ENCODE peak calls at places on chromosomes 6 and 20, in nine cellular contexts. O is mammary epithelial cell, Q is MM.1S, D is DND-41, Y is IMR-90, E is fibroblast of lung, X is astrocyte, J is mesendoderm, L is GM23248. W is an unnamed sample.
A peak's percentile ranks its signal among the peaks of the same experiment; 100 is the strongest.

GRCh38 chr6:5215181-5215580 is 45.6 kb downstream of the LYRM4 start:
- DNase-seq in L (no peak), O (no peak), J (no peak), Y (peak; percentile 55), X (peak; percentile 8), E (peak; percentile 31), D (no peak), Q (no peak), W (no peak)

GRCh38 chr6:116036075-116036773 is 24.5 kb downstream of the FRK start:
- DNase-seq in O (no peak), D (no peak), J (peak; percentile 69), X (no peak), Q (no peak), L (no peak), Y (no peak), E (no peak), W (no peak)

GRCh38 chr6:47169785-47170685 is 127.9 kb upstream of the ADGRF1 start:
- DNase-seq in E (peak; percentile 67), D (no peak), X (peak; percentile 42), L (peak; percentile 61), J (no peak), O (peak; percentile 97), Q (no peak), Y (peak; percentile 47), W (no peak)

GRCh38 chr6:63496388-63496804 is 75.9 kb upstream of the LOC128125822 start:
- DNase-seq in Q (no peak), E (no peak), L (no peak), O (no peak), J (no peak), Y (no peak), X (no peak), D (no peak), W (peak; percentile 73)

GRCh38 chr6:105595829-105596228 is 192.9 kb upstream of the PREP start:
- DNase-seq in J (no peak), E (no peak), L (peak; percentile 17), D (no peak), Y (no peak), Q (no peak), X (no peak), O (no peak), W (no peak)

GRCh38 chr6:161031721-161032495 is 40.3 kb downstream of the MAP3K4 start:
- DNase-seq in J (no peak), O (peak; percentile 48), X (peak; percentile 78), L (peak; percentile 85), D (no peak), Y (peak; percentile 68), Q (no peak), E (peak; percentile 65), W (no peak)

GRCh38 chr6:30002871-30003270 is 58.2 kb upstream of the POLR1H start:
- DNase-seq in E (peak; percentile 17), Q (no peak), X (peak; percentile 4), O (peak; percentile 51), Y (peak; percentile 48), J (no peak), L (peak; percentile 79), D (no peak), W (no peak)

GRCh38 chr6:29734046-29735018 is 11.1 kb downstream of the HLA-F start:
- DNase-seq in Y (no peak), L (no peak), E (no peak), O (peak; percentile 25), X (no peak), D (no peak), J (no peak), Q (no peak), W (no peak)

GRCh38 chr6:15595461-15596173 is 67.2 kb downstream of the DTNBP1 start:
- DNase-seq in D (no peak), Y (peak; percentile 41), E (peak; percentile 58), L (no peak), Q (no peak), O (no peak), J (no peak), X (peak; percentile 8), W (no peak)

GRCh38 chr6:52115145-52115741 is 27.8 kb upstream of the PKHD1 start:
- DNase-seq in O (peak; percentile 6), L (no peak), D (no peak), E (no peak), J (no peak), Q (no peak), Y (no peak), X (no peak), W (no peak)

GRCh38 chr6:155656024-155656423 is 200.4 kb upstream of the NOX3 start:
- DNase-seq in Q (no peak), J (no peak), Y (no peak), L (no peak), E (no peak), X (no peak), O (no peak), D (no peak), W (no peak)

GRCh38 chr6:116363759-116364158 is 7.0 kb upstream of the DSE start:
- DNase-seq in D (no peak), J (no peak), O (no peak), L (peak; percentile 63), E (peak; percentile 40), Y (peak; percentile 38), X (peak; percentile 63), Q (no peak), W (no peak)

GRCh38 chr6:169341706-169342105 is 88.1 kb upstream of the THBS2 start:
- DNase-seq in O (no peak), X (no peak), Q (no peak), L (no peak), Y (no peak), D (no peak), E (no peak), J (no peak), W (no peak)

GRCh38 chr6:6772751-6773150 is 184.2 kb downstream of the LY86 start:
- DNase-seq in O (no peak), Q (no peak), X (no peak), Y (no peak), J (peak; percentile 60), L (no peak), D (no peak), E (no peak), W (no peak)

GRCh38 chr6:32192608-32193039 is at the start of gene GPSM3:
- DNase-seq in D (peak; percentile 89), O (no peak), E (peak; percentile 37), L (peak; percentile 25), Q (peak; percentile 33), J (peak; percentile 89), X (no peak), Y (peak; percentile 36), W (peak; percentile 69)

GRCh38 chr6:106097368-106098231 is 11.5 kb downstream of the PRDM1 start:
- DNase-seq in D (peak; percentile 74), Y (peak; percentile 63), Q (peak; percentile 83), L (peak; percentile 75), J (peak; percentile 28), E (peak; percentile 81), O (peak; percentile 25), X (peak; percentile 46), W (peak; percentile 51)

GRCh38 chr20:35615667-35616464 is at the start of gene SPAG4:
- DNase-seq in O (peak; percentile 99), L (peak; percentile 100), Y (peak; percentile 78), X (peak; percentile 58), Q (peak; percentile 100), J (peak; percentile 100), D (peak; percentile 100), E (peak; percentile 82), W (peak; percentile 100)
- H3K9ac ChIP-seq in O (peak within 1 kb of the TSS; percentile 53), L (peak within 1 kb of the TSS; percentile 77), Y (peak within 1 kb of the TSS; percentile 46), X (peak within 1 kb of the TSS; percentile 80), Q (peak within 1 kb of the TSS; percentile 89), J (peak within 1 kb of the TSS; percentile 62), D (peak within 1 kb of the TSS; percentile 84), E (peak within 1 kb of the TSS; percentile 82), W (peak within 1 kb of the TSS; percentile 73)

GRCh38 chr20:45361794-45362193 is 1.2 kb upstream of the SYS1 start:
- DNase-seq in X (no peak), J (no peak), Y (no peak), D (no peak), Q (no peak), O (no peak), E (no peak), L (no peak), W (no peak)
- H3K4me3 ChIP-seq in X (no peak overlapping the region), J (no peak overlapping the region), Y (no peak overlapping the region), D (no peak overlapping the region), Q (no peak overlapping the region), O (no peak overlapping the region), E (no peak overlapping the region), L (no peak overlapping the region), W (no peak overlapping the region)

DNA sequence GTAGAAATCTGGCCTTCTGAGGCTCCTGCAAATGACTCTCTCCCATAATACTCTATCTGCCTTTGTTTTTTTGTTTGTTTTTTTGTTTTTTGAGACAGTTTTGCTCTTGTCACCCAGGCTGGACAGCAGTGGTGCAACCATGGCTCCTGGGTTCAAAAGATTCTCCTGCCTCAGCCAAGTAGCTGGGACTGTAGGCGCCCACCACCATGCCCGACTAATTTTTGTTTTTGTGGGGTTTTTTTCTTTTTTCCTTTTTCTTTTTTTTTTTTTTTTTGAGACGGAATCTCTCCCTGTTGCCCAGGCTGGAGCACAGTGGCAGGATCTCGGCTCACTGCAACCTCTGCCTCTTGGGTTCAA is 16.6 kb upstream of the STK38 start:
- DNase-seq in L (no peak), E (no peak), X (no peak), Q (no peak), Y (no peak), D (no peak), O (no peak), J (no peak), W (no peak)
- H3K27ac ChIP-seq in L (no peak overlapping the region), E (no peak overlapping the region), X (no peak overlapping the region), Q (no peak overlapping the region), Y (no peak overlapping the region), D (no peak overlapping the region), O (no peak overlapping the region), J (no peak overlapping the region), W (no peak overlapping the region)

GRCh38 chr20:31705598-31706597 is 16.8 kb downstream of the BCL2L1 start:
- DNase-seq in J (no peak), D (no peak), L (no peak), O (no peak), Q (peak; percentile 92), E (no peak), Y (no peak), X (no peak), W (no peak)

GRCh38 chr20:31706607-31707257 is 15.9 kb downstream of the BCL2L1 start:
- DNase-seq in L (no peak), E (peak; percentile 40), Y (no peak), X (no peak), D (no peak), Q (no peak), J (no peak), O (no peak), W (no peak)

GRCh38 chr20:31708839-31709534 is 13.7 kb downstream of the BCL2L1 start:
- DNase-seq in L (no peak), E (no peak), O (no peak), Q (peak; percentile 95), X (no peak), Y (no peak), J (no peak), D (peak; percentile 50), W (peak; percentile 28)

GRCh38 chr20:31707994-31708744 is 14.5 kb downstream of the BCL2L1 start:
- DNase-seq in Y (no peak), O (no peak), E (no peak), D (peak; percentile 92), X (no peak), L (no peak), Q (peak; percentile 92), J (no peak), W (peak; percentile 83)

DNA sequence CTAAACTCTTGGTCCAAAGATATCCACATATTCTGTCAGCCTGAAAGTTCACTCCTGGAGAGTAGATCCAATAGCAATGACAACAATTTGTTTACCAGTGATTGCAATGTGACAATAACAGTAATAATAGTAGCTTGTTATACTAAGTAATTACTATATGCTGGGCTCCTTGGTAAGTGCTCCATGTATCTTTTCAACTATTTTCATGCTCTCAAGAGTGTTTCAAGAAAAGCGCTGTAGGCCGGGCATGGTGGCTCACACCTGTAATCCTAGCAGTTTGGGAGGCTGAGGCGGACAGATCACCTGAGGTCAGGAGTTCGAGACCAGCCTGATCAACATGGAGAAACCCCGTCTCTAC is 15.4 kb downstream of the BCL2L1 start:
- DNase-seq in O (no peak), D (no peak), E (no peak), L (no peak), J (no peak), Q (no peak), X (no peak), Y (no peak), W (no peak)
- H3K9ac ChIP-seq in O (no peak overlapping the region), D (no peak overlapping the region), E (no peak overlapping the region), L (no peak overlapping the region), J (no peak overlapping the region), Q (peak overlapping the region; percentile 64), X (no peak overlapping the region), Y (no peak overlapping the region), W (no peak overlapping the region)